ENCODE peak calls at places on chromosomes 11 and 22, in five cellular contexts. X is anterior cingulate cortex, K is BJ, A is mucosa of gallbladder, V is T47D. Y is an unnamed sample.

GRCh38 chr11:127640822-127641485 is 640.4 kb upstream of the KIRREL3 start:
- DNase-seq in X (no peak), K (no peak), A (no peak), V (no peak), Y (no peak)

GRCh38 chr22:47786650-47787290 is 1024.3 kb downstream of the TBC1D22A start:
- DNase-seq in X (no peak), K (no peak), A (no peak), V (no peak), Y (no peak)

GRCh38 chr11:104338186-104338585 is 174.2 kb upstream of the PDGFD start:
- DNase-seq in X (no peak), K (no peak), A (no peak), V (no peak), Y (no peak)

GRCh38 chr11:75072582-75072981 is 24.1 kb downstream of the OR2AT4 start:
- DNase-seq in X (no peak), K (no peak), A (no peak), V (no peak), Y (no peak)

GRCh38 chr11:102920118-102920684 is 35.3 kb downstream of the MMP13 start:
- DNase-seq in X (no peak), K (peak; percentile 30), A (no peak), V (no peak), Y (no peak)

GRCh38 chr22:28014141-28015055 is 95.3 kb upstream of the PITPNB start:
- DNase-seq in X (no peak), K (no peak), A (no peak), V (no peak), Y (no peak)

GRCh38 chr11:115930886-115931537 is 426.8 kb upstream of the CADM1 start:
- DNase-seq in X (no peak), K (no peak), A (no peak), V (no peak), Y (peak; percentile 22)

GRCh38 chr11:996681-997080 is 39.8 kb downstream of the MUC6 start:
- DNase-seq in X (no peak), K (no peak), A (no peak), V (no peak), Y (no peak)

GRCh38 chr11:33525789-33526188 is 174.8 kb downstream of the C11orf91 start:
- DNase-seq in X (no peak), K (no peak), A (no peak), V (no peak), Y (no peak)

GRCh38 chr22:22791438-22792181 is 96.0 kb upstream of the IGLL5 start:
- DNase-seq in X (no peak), K (no peak), A (no peak), V (no peak), Y (no peak)

GRCh38 chr11:84865257-84865656 is 761.9 kb downstream of the DLG2 start:
- DNase-seq in X (no peak), K (no peak), A (no peak), V (peak; percentile 36), Y (no peak)

GRCh38 chr11:122984186-122985011 is 2.8 kb upstream of the BSX start:
- DNase-seq in X (no peak), K (no peak), A (no peak), V (no peak), Y (no peak)

GRCh38 chr22:49281467-49282340 is 546.0 kb downstream of the BRD1 start:
- DNase-seq in X (no peak), K (no peak), A (no peak), V (no peak), Y (no peak)

GRCh38 chr22:22201185-22201924 is 43.2 kb upstream of the VPREB1 start:
- DNase-seq in X (no peak), K (no peak), A (no peak), V (peak; percentile 60), Y (peak; percentile 64)

GRCh38 chr11:134554861-134555260 is 142.8 kb upstream of the B3GAT1 start:
- DNase-seq in X (no peak), K (no peak), A (peak; percentile 5), V (no peak), Y (no peak)

GRCh38 chr11:96045622-96046456 is 121.9 kb upstream of the MTMR2 start:
- DNase-seq in X (peak; percentile 12), K (peak; percentile 76), A (peak; percentile 18), V (no peak), Y (no peak)